ENCODE peak calls at places on chromosomes 4 and X, in nine cellular contexts. E is ovary; G is naive thymus-derived CD4-positive, alpha-beta T cell; R is lower lobe of right lung; W is HL-60; C is cardiac muscle cell; P is adrenal gland; T is A549; Z is psoas muscle. H is an unnamed sample.

GRCh38 chrX:125101971-125102750 is 217.5 kb upstream of the TEX13C start:
- DNase-seq in E (no peak), G (no peak), R (no peak), W (no peak), C (no peak), P (no peak), T (no peak), Z (no peak), H (no peak)

GRCh38 chr4:23202712-23203247 is 510.0 kb downstream of the GBA3 start:
- DNase-seq in E (no peak), G (no peak), R (no peak), W (no peak), C (no peak), P (no peak), T (no peak), Z (no peak), H (no peak)

GRCh38 chr4:8538703-8539567 is 41.3 kb upstream of the GPR78 start:
- DNase-seq in E (no peak), G (no peak), R (no peak), W (no peak), C (no peak), P (peak), T (peak), Z (peak), H (peak)

GRCh38 chr4:127708985-127709384 is 21.2 kb upstream of the SLC25A31 start:
- DNase-seq in E (no peak), G (no peak), R (no peak), W (no peak), C (no peak), P (peak), T (peak), Z (no peak), H (peak)

GRCh38 chr4:105092768-105093167 is 53.9 kb upstream of the TET2 start:
- DNase-seq in E (no peak), G (no peak), R (no peak), W (no peak), C (no peak), P (no peak), T (no peak), Z (no peak), H (no peak)

GRCh38 chr4:6362243-6362885 is 92.7 kb downstream of the WFS1 start:
- DNase-seq in E (no peak), G (no peak), R (no peak), W (no peak), C (no peak), P (no peak), T (peak), Z (no peak), H (no peak)

GRCh38 chr4:16707874-16708273 is 190.6 kb downstream of the LDB2 start:
- DNase-seq in E (no peak), G (no peak), R (no peak), W (no peak), C (no peak), P (no peak), T (no peak), Z (no peak), H (peak)

GRCh38 chrX:149491812-149492211 is 13.3 kb downstream of the IDS start:
- DNase-seq in E (no peak), G (no peak), R (no peak), W (no peak), C (no peak), P (no peak), T (no peak), Z (no peak), H (no peak)

GRCh38 chrX:118974908-118975671 is 672 bp downstream of the LONRF3 start:
- DNase-seq in E (peak), G (peak), R (peak), W (no peak), C (peak), P (peak), T (no peak), Z (peak), H (no peak)

GRCh38 chr4:26786916-26787315 is 73.7 kb upstream of the STIM2 start:
- DNase-seq in E (no peak), G (no peak), R (no peak), W (peak), C (no peak), P (no peak), T (no peak), Z (no peak), H (no peak)

GRCh38 chr4:63296773-63297172 is 1112.5 kb downstream of the TECRL start:
- DNase-seq in E (no peak), G (no peak), R (no peak), W (no peak), C (peak), P (no peak), T (no peak), Z (no peak), H (no peak)

GRCh38 chr4:2831611-2832308 is 11.9 kb upstream of the ADD1 start:
- DNase-seq in E (peak), G (no peak), R (peak), W (no peak), C (no peak), P (no peak), T (no peak), Z (no peak), H (no peak)

GRCh38 chrX:154443479-154443910 is 446 bp upstream of the FAM50A start:
- DNase-seq in E (no peak), G (no peak), R (no peak), W (no peak), C (peak), P (no peak), T (no peak), Z (no peak), H (no peak)
- H3K4me3 ChIP-seq in E (peak), G (no peak), R (peak), W (peak), C (peak), P (no peak), T (peak), Z (peak), H (peak)

GRCh38 chrX:48574270-48575266 is at the start of gene RBM3:
- DNase-seq in E (peak), G (peak), R (peak), W (peak), C (peak), P (peak), T (peak), Z (peak), H (peak)

GRCh38 chrX:48578661-48579128 is 4.4 kb downstream of the RBM3 start:
- DNase-seq in E (no peak), G (peak), R (no peak), W (no peak), C (no peak), P (no peak), T (no peak), Z (no peak), H (peak)

GRCh38 chrX:48575642-48576041 is 1.4 kb downstream of the RBM3 start:
- DNase-seq in E (no peak), G (no peak), R (no peak), W (no peak), C (no peak), P (no peak), T (no peak), Z (no peak), H (no peak)

GRCh38 chrX:48573690-48574269 is 504 bp upstream of the RBM3 start:
- DNase-seq in E (peak), G (no peak), R (peak), W (no peak), C (no peak), P (peak), T (peak), Z (peak), H (no peak)

GRCh38 chrX:48576108-48576507 is 1.8 kb downstream of the RBM3 start:
- DNase-seq in E (no peak), G (no peak), R (no peak), W (no peak), C (no peak), P (no peak), T (no peak), Z (no peak), H (no peak)
- H3K4me3 ChIP-seq in E (no peak), G (no peak), R (peak), W (peak), C (no peak), P (no peak), T (peak), Z (peak), H (peak)

GRCh38 chr4:177308842-177309524 is 691 bp upstream of the NEIL3 start:
- DNase-seq in E (no peak), G (no peak), R (no peak), W (peak), C (no peak), P (no peak), T (no peak), Z (no peak), H (no peak)
- H3K4me3 ChIP-seq in E (peak), G (peak), R (peak), W (peak), C (peak), P (no peak), T (peak), Z (peak), H (peak)

DNA sequence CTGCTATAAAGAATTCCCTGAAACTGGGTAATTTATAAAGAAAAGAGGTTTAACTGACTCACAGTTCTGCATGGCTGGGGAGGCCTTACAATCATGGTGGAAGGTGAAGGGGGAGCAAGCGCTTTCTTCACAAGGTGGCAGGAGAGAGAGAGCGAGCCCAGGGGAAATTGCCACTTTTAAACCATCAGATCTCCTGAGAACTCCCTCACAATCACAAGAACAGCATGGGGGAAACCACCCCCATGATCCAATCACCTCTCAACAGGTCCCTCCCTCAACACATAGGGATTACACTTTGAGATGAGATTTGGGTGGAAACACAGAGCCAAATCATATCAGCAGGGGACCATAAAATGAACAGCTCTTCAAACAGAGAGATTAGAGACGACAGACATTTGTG is 198.6 kb downstream of the MAGEB5 start:
- DNase-seq in E (no peak), G (no peak), R (no peak), W (no peak), C (no peak), P (no peak), T (no peak), Z (no peak), H (no peak)
- H3K4me3 ChIP-seq in E (no peak), G (no peak), R (no peak), W (no peak), C (no peak), P (no peak), T (no peak), Z (no peak), H (no peak)

DNA sequence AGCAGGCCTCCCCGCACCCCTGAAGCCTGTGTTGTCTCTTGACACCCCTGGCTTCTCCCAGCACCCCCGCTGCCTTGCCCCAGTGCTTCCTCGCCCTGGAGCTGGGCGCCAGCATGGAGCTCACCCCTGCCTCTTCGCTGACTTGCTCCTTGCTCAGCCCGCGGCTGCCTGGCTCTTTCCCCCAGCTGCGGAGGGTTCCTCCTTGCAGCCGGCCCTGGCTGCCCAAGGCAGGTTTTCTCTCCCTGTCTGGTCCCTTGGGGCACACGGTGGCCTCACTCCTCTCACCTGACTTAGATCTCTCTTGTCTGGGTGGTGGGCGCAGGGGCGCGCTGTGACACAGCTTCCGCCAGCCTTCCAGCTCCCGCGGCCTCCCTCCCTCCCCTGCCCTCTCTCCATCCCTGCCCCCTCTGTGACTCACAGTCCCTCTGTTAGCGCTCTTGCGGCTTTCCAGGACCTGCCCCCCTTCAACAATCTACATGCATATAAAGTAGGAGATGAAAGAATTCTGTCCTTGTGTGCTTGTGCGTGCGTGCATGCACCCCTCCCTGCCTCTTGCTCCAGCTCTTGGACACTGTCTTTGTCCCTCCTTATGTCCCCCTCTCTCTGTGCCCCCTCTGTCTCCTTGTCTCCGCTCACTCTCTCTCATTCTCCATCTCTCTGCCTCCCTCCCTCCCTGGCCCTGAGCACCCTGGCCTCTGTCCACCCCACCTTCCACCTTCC is 2.2 kb downstream of the PLXNB3 start:
- DNase-seq in E (peak), G (no peak), R (peak), W (no peak), C (peak), P (peak), T (no peak), Z (peak), H (peak)
- H3K4me3 ChIP-seq in E (no peak), G (no peak), R (peak), W (peak), C (no peak), P (no peak), T (no peak), Z (no peak), H (peak)

DNA sequence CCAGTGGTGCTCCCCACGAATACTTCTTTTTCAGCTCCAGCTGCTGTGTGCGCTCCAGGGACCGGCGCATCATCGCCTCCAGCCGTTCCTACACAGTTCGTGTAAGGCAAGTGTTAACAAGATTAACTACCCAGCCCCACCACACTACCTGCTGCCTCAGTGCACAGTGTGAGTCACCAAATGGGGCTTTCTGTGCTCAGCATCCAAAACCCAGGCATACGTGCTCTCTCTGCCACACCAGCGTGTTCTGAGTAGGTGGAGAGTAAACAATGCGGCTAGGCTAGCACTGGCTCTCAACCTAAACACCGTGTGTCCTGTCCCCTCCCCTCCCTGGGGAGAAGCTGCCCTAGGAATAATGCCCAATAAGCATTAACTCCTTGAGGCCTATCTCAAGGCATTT is 60.0 kb downstream of the MAP7D2 start:
- DNase-seq in E (no peak), G (no peak), R (no peak), W (no peak), C (no peak), P (no peak), T (no peak), Z (no peak), H (no peak)
- H3K4me3 ChIP-seq in E (no peak), G (no peak), R (no peak), W (no peak), C (no peak), P (no peak), T (no peak), Z (no peak), H (no peak)

H was measured in fibroblast of the aortic adventitia.